ENCODE peak calls at places on chromosome 11, in five cellular contexts. L, R, P, E and G are unnamed samples. For H3K4me1, the result is how much of the 10 kb centered on the place peaks cover.

GRCh38 chr11:120413480-120413879 is 77.3 kb downstream of the ARHGEF12 start:
- DNase-seq in L (no peak), R (no peak), P (no peak), E (no peak), G (no peak)

GRCh38 chr11:1643146-1643690 is 13.6 kb downstream of the KRTAP5-5 start:
- DNase-seq in L (no peak), R (no peak), P (no peak), E (no peak), G (no peak)

GRCh38 chr11:6727971-6728890 is 43.5 kb downstream of the OR2AG2 start:
- DNase-seq in L (no peak), R (no peak), P (no peak), E (no peak), G (no peak)

GRCh38 chr11:118002010-118002540 is 15.9 kb downstream of the IL10RA start:
- DNase-seq in L (no peak), R (no peak), P (peak), E (no peak), G (no peak)

GRCh38 chr11:121696177-121696863 is 243.6 kb upstream of the SORL1-AS1 start:
- DNase-seq in L (no peak), R (no peak), P (no peak), E (no peak), G (no peak)

GRCh38 chr11:130478204-130478701 is 29.8 kb downstream of the ADAMTS15 start:
- DNase-seq in L (peak), R (no peak), P (peak), E (peak), G (no peak)

GRCh38 chr11:2415601-2416380 is 15.2 kb downstream of the TSSC4 start:
- DNase-seq in L (no peak), R (no peak), P (no peak), E (no peak), G (no peak)

GRCh38 chr11:46674463-46675287 is 25.7 kb downstream of the ARHGAP1 start:
- DNase-seq in L (no peak), R (peak), P (peak), E (no peak), G (peak)

GRCh38 chr11:132008872-132009271 is 638.5 kb downstream of the NTM start:
- DNase-seq in L (no peak), R (no peak), P (no peak), E (no peak), G (no peak)

GRCh38 chr11:116793476-116794096 is 1.9 kb upstream of the APOA5 start:
- DNase-seq in L (no peak), R (no peak), P (no peak), E (no peak), G (no peak)

GRCh38 chr11:135075740-135076139 is 663.7 kb upstream of the B3GAT1 start:
- DNase-seq in L (peak), R (peak), P (peak), E (peak), G (peak)

GRCh38 chr11:95485115-95485900 is 254.3 kb upstream of the SESN3 start:
- DNase-seq in L (no peak), R (no peak), P (no peak), E (no peak), G (no peak)

GRCh38 chr11:128585498-128586238 is 1.7 kb downstream of the ETS1 start:
- DNase-seq in L (no peak), R (no peak), P (no peak), E (no peak), G (no peak)

GRCh38 chr11:81373986-81374385 is 1359.7 kb downstream of the FAM181B start:
- DNase-seq in L (no peak), R (no peak), P (no peak), E (no peak), G (no peak)

GRCh38 chr11:117117681-117118080 is 19.5 kb upstream of the SIK3 start:
- DNase-seq in L (no peak), R (no peak), P (no peak), E (no peak), G (no peak)

GRCh38 chr11:102990145-102990544 is 34.6 kb upstream of the MMP13 start:
- DNase-seq in L (no peak), R (no peak), P (no peak), E (no peak), G (no peak)

GRCh38 chr11:114087028-114087427 is 27.5 kb downstream of the ZBTB16 start:
- DNase-seq in L (no peak), R (no peak), P (no peak), E (no peak), G (no peak)
- H3K4me1 ChIP-seq in L (half or more), R (under half), P (half or more), E (half or more), G (under half)

DNA sequence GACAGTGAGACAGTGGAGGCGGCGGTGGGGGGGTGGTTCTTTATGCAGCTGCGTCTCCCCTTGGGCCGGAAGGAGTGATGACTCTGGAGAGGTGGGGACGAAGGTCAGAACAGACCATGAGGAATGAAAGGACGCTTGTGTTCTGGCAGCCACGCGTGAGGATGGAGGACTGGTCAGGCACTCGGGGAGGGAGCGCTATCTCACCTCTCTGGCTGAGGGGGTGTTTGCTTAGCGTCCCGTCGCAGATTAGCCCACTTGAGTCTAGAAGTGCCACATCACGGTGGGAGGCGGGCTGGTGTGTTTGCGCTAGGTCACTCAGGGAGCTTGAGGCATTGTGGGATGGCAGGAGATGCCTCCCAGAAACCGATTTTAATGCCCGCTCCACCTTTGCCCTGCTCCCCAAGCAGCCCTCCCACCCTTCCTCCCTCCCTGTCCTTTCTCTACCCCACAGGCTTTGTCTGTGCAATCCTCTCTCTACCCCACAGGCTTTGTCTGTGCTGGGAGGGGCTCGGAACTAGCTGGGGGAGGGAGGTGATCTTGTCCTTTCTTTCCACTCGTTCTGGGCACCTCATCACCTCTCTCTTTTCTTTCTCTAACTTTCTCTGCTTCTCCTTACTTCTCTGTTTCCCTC is 97.8 kb downstream of the PKNOX2 start:
- DNase-seq in L (no peak), R (no peak), P (no peak), E (no peak), G (no peak)
- H3K27ac ChIP-seq in L (no peak), R (no peak), P (peak), E (no peak), G (no peak)

GRCh38 chr11:115613986-115614625 is 109.9 kb upstream of the CADM1 start:
- DNase-seq in L (no peak), R (no peak), P (no peak), E (no peak), G (no peak)

GRCh38 chr11:115610908-115611307 is 106.7 kb upstream of the CADM1 start:
- DNase-seq in L (no peak), R (no peak), P (no peak), E (no peak), G (no peak)

GRCh38 chr11:115613004-115613403 is 108.8 kb upstream of the CADM1 start:
- DNase-seq in L (no peak), R (no peak), P (no peak), E (no peak), G (no peak)

GRCh38 chr11:115611343-115611742 is 107.1 kb upstream of the CADM1 start:
- DNase-seq in L (no peak), R (no peak), P (no peak), E (no peak), G (no peak)

DNA sequence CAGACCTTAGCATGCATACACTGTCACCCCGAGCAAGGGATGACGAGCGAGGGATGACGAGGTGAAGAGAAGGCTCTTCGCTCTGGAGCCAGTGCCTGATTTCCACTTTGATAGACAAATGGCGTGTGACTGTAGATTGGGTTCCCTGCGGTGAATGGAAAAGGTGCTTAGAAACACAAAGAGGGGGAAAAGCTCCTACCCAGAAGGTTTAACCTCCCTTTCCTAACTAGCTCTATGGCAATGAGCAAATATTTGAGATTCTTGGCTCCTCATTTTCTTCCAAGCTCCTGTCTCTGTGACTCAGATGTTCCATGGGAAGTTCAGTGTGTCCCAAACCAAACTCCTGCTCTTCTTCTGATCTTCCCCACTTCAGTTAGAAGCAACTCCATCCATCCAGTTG is 108.1 kb upstream of the CADM1 start:
- DNase-seq in L (no peak), R (no peak), P (no peak), E (no peak), G (no peak)
- H3K4me3 ChIP-seq in L (no peak), R (no peak), P (no peak), E (no peak), G (no peak)

DNA sequence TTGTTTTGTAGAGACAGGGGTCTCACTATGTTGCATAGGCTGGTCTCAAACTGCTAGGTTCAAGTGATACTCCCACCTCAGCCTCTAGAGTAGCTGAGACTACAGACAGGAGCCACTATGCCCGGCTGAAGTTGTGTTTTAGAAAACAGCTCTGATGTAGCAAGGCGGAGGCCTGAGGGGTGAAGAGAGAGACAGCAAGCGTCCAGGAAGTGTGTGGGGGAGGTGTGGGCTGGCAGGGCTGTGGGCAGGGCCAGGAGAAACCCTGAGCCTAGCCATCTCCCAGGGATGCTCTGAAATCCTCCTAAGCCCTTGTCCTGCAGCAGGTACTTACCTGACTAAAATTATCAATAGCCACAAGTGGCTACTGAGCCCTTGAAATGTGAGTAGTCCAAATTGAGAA is 16.1 kb upstream of the RPS3 start:
- DNase-seq in L (no peak), R (peak), P (no peak), E (no peak), G (no peak)
- H3K4me1 ChIP-seq in L (under half), R (under half), P (under half), E (under half), G (under half)

DNA sequence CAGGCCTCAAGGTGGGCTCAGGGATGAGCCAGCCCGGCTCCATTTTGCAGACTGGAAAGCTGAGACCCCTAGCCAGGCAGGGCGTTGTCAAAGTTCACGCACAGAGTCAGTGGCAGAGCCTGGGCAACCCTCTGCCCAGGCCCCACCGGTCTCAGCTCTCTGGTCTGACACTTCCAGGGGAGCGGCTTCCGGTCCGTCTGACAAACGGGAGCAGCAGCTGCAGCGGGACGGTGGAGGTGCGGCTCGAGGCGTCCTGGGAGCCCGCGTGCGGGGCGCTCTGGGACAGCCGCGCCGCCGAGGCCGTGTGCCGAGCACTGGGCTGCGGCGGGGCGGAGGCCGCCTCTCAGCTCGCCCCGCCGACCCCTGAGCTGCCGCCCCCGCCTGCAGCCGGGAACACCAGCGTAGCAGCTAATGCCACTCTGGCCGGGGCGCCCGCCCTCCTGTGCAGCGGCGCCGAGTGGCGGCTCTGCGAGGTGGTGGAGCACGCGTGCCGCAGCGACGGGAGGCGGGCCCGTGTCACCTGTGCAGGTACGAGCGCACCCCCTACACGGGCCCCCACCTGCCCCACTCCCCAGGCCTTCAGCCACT is 36.0 kb downstream of the CD6 start:
- DNase-seq in L (no peak), R (no peak), P (peak), E (no peak), G (no peak)
- H3K27ac ChIP-seq in L (no peak), R (peak), P (no peak), E (no peak), G (no peak)

GRCh38 chr11:16792426-16792825 is 54.0 kb downstream of the C11orf58 start:
- DNase-seq in L (no peak), R (no peak), P (no peak), E (no peak), G (no peak)
- H3K4me3 ChIP-seq in L (no peak), R (no peak), P (no peak), E (no peak), G (no peak)

GRCh38 chr11:67030976-67031375 is 8.0 kb downstream of the SYT12 start:
- DNase-seq in L (no peak), R (no peak), P (no peak), E (no peak), G (no peak)
- H3K4me1 ChIP-seq in L (under half), R (under half), P (under half), E (under half), G (under half)

DNA sequence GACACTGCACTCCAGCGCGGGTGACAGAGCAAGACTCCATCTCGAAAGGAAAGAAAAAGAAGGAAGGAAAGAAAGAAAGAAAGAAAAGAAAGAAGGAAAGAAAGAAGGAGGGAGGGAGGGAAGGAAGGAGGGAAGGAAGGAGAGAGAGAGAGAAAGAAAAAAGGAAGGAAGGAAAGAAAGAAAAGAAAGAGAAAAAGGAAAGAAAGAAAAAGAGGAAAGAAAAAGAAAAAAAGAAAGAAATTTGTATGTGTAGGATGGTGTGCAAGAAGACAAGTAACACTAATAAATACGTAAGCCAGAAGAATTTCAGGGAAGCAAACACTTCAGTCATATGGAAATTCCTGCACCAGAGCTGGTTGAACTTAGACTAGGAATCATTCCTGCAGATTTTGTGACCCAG is 618 bp downstream of the OR8D1 start:
- DNase-seq in L (no peak), R (no peak), P (no peak), E (no peak), G (no peak)
- H3K27ac ChIP-seq in L (no peak), R (no peak), P (no peak), E (no peak), G (no peak)